ENCODE peak calls at places on chromosomes 16 and 17, in five cellular contexts. L is RWPE2, C is AG09309, J is heart right ventricle, X is brain microvascular endothelial cell. T is an unnamed sample.

GRCh38 chr17:78883533-78884131 is 19.4 kb downstream of the CEP295NL start:
- DNase-seq in L (peak), C (peak), J (peak), X (peak), T (peak)

GRCh38 chr16:77945126-77945525 is 77.2 kb upstream of the CLEC3A start:
- DNase-seq in L (no peak), C (peak), J (no peak), X (no peak), T (no peak)

GRCh38 chr16:17134586-17134985 is 336.2 kb downstream of the XYLT1 start:
- DNase-seq in L (no peak), C (no peak), J (no peak), X (no peak), T (no peak)

GRCh38 chr17:65556014-65556909 is 5.2 kb downstream of the AXIN2 start:
- DNase-seq in L (no peak), C (no peak), J (peak), X (peak), T (peak)

GRCh38 chr16:28932339-28933141 is 769 bp downstream of the CD19 start:
- DNase-seq in L (no peak), C (no peak), J (no peak), X (no peak), T (no peak)

GRCh38 chr16:69120096-69120664 is 12.2 kb downstream of the CHTF8 start:
- DNase-seq in L (no peak), C (no peak), J (no peak), X (no peak), T (no peak)

GRCh38 chr16:81810894-81811538 is 31.9 kb downstream of the PLCG2 start:
- DNase-seq in L (no peak), C (no peak), J (no peak), X (no peak), T (no peak)

GRCh38 chr16:1351582-1352362 is at the start of the genes GNPTG and TSR3:
- DNase-seq in L (no peak), C (peak), J (peak), X (peak), T (peak)

GRCh38 chr17:43791589-43791988 is 11.4 kb downstream of the CFAP97D1 start:
- DNase-seq in L (no peak), C (no peak), J (no peak), X (peak), T (no peak)

GRCh38 chr17:64984181-64984580 is 64.9 kb upstream of the LRRC37A3 start:
- DNase-seq in L (no peak), C (no peak), J (no peak), X (no peak), T (no peak)

GRCh38 chr17:21375757-21376584 is at the start of gene KCNJ12:
- DNase-seq in L (no peak), C (no peak), J (no peak), X (no peak), T (no peak)

GRCh38 chr17:4072487-4073157 is 70.2 kb downstream of the ZZEF1 start:
- DNase-seq in L (no peak), C (peak), J (no peak), X (peak), T (no peak)

GRCh38 chr16:69035375-69035774 is 70.1 kb upstream of the HAS3 start:
- DNase-seq in L (no peak), C (no peak), J (no peak), X (no peak), T (no peak)

GRCh38 chr16:50858376-50858775 is 116.5 kb downstream of the CYLD start:
- DNase-seq in L (no peak), C (no peak), J (no peak), X (no peak), T (no peak)

GRCh38 chr17:70168044-70168978 is 1.0 kb upstream of the KCNJ2 start:
- DNase-seq in L (no peak), C (peak), J (peak), X (peak), T (peak)

GRCh38 chr16:23406546-23407240 is 46.3 kb downstream of the COG7 start:
- DNase-seq in L (no peak), C (no peak), J (no peak), X (no peak), T (no peak)

GRCh38 chr17:28792877-28793666 is 49.3 kb downstream of the TRAF4 start:
- DNase-seq in L (no peak), C (no peak), J (no peak), X (no peak), T (no peak)

GRCh38 chr17:43663383-43663782 is 1.7 kb upstream of the MEOX1 start:
- DNase-seq in L (no peak), C (no peak), J (no peak), X (no peak), T (no peak)

GRCh38 chr17:76631821-76632565 is 11.6 kb downstream of the ST6GALNAC1 start:
- DNase-seq in L (no peak), C (no peak), J (no peak), X (no peak), T (no peak)

GRCh38 chr16:73864868-73865267 is 431.7 kb upstream of the PSMD7 start:
- DNase-seq in L (no peak), C (no peak), J (no peak), X (no peak), T (no peak)

GRCh38 chr17:75959839-75960511 is 19.0 kb downstream of the ACOX1 start:
- DNase-seq in L (no peak), C (no peak), J (no peak), X (no peak), T (no peak)

GRCh38 chr16:1909661-1910231 is 8.5 kb downstream of the HS3ST6 start:
- DNase-seq in L (no peak), C (no peak), J (no peak), X (no peak), T (no peak)

GRCh38 chr16:359067-359763 is 6.7 kb upstream of the AXIN1 start:
- DNase-seq in L (no peak), C (no peak), J (no peak), X (no peak), T (peak)

GRCh38 chr17:45123930-45124796 is 8.2 kb downstream of the PLCD3 start:
- DNase-seq in L (peak), C (no peak), J (peak), X (peak), T (no peak)

GRCh38 chr17:43591750-43592562 is 45.8 kb upstream of the ETV4 start:
- DNase-seq in L (no peak), C (no peak), J (peak), X (peak), T (no peak)

GRCh38 chr17:57121308-57122042 is 36.4 kb downstream of the AKAP1 start:
- DNase-seq in L (no peak), C (no peak), J (peak), X (peak), T (no peak)

GRCh38 chr17:4739122-4740024 is at the start of the genes CXCL16 and ZMYND15:
- DNase-seq in L (no peak), C (no peak), J (peak), X (peak), T (peak)

GRCh38 chr16:57635266-57636097 is 7.1 kb downstream of the ADGRG1 start:
- DNase-seq in L (no peak), C (no peak), J (no peak), X (no peak), T (peak)

GRCh38 chr16:68384293-68385255 is 63.7 kb downstream of the SMPD3 start:
- DNase-seq in L (no peak), C (no peak), J (no peak), X (no peak), T (peak)

GRCh38 chr16:81716478-81717210 is 62.4 kb upstream of the PLCG2 start:
- DNase-seq in L (no peak), C (no peak), J (no peak), X (no peak), T (no peak)

GRCh38 chr16:23101012-23101550 is 48.2 kb downstream of the USP31 start:
- DNase-seq in L (no peak), C (no peak), J (no peak), X (no peak), T (no peak)

GRCh38 chr16:85491798-85492616 is 121.1 kb upstream of the GSE1 start:
- DNase-seq in L (no peak), C (no peak), J (peak), X (no peak), T (peak)

GRCh38 chr17:22253007-22253406 is 560.7 kb downstream of the KCNJ18 start:
- DNase-seq in L (no peak), C (no peak), J (no peak), X (no peak), T (no peak)

GRCh38 chr17:40366861-40367518 is 2.5 kb upstream of the GJD3 start:
- DNase-seq in L (no peak), C (no peak), J (no peak), X (no peak), T (no peak)

GRCh38 chr16:4290236-4290830 is 17.5 kb upstream of the TFAP4 start:
- DNase-seq in L (no peak), C (no peak), J (no peak), X (peak), T (peak)
- TF ChIP-seq CTCF in L (peak), C (peak), J (no peak), X (peak), T (no peak)

GRCh38 chr17:58141505-58141904 is 6.7 kb upstream of the OR4D1 start:
- DNase-seq in L (no peak), C (no peak), J (no peak), X (no peak), T (no peak)

GRCh38 chr17:58136669-58137279 is 11.4 kb upstream of the OR4D1 start:
- DNase-seq in L (no peak), C (no peak), J (no peak), X (no peak), T (no peak)
- TF ChIP-seq CTCF in L (peak), C (peak), J (peak), X (peak), T (peak)

GRCh38 chr17:81927145-81927652 is 336 bp downstream of the MAFG start:
- DNase-seq in L (no peak), C (no peak), J (no peak), X (no peak), T (no peak)

GRCh38 chr17:81929253-81930141 is 2.0 kb upstream of the MAFG start:
- DNase-seq in L (no peak), C (no peak), J (no peak), X (no peak), T (peak)

GRCh38 chr17:81926451-81927144 is 937 bp downstream of the MAFG start:
- DNase-seq in L (no peak), C (peak), J (peak), X (peak), T (peak)

GRCh38 chr17:81928497-81929252 is 1.1 kb upstream of the MAFG start:
- DNase-seq in L (no peak), C (no peak), J (no peak), X (no peak), T (no peak)

DNA sequence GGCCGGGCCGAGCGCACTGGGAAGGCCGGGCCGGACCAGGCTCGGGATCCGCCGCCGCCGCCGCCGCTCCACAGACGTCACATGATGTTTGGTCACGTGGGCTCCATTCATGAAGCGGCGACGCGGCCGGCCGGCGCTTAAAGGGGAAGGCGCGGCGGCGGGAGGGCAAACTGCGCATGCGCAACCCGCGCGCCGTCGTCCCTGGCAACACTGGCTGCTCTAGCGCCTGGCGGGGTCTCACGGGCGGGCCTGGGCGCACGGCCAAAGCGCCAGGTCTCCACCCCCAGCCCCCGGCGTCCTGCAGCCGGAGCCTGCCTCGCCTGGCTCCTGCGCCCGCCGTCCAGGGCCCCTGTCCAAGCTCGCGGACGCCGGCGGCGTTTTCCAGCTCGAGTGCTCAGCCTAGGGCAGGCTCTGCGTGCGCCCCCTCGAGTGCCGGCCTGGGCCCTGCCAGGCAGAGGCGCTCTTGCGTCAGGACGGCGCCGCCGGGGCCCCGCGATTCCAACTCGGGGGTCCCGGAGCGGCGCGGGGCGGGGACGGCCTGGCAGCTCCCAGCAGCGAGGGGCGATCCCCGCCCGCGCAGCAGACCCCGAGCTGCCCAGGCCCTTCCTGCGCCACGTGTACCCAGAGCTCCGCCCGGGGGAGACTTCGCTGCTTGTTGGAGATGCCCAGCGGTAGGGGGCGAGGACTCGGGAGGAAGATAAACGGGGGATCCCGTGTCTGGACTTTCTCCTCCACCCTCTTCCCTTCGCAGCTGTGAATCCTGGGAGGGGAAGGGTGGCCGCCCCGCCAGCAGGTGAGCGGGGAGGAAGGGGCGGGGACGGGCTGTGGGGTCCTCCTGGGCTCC is at the start of gene MAFG:
- DNase-seq in L (no peak), C (peak), J (peak), X (peak), T (peak)
- TF ChIP-seq CTCF in L (peak), C (no peak), J (peak), X (peak), T (no peak)

GRCh38 chr16:54936979-54937672 is 6.5 kb downstream of the IRX5 start:
- DNase-seq in L (no peak), C (no peak), J (peak), X (no peak), T (no peak)
- TF ChIP-seq CTCF in L (peak), C (peak), J (peak), X (peak), T (peak)

GRCh38 chr17:7215652-7216139 is 3.9 kb downstream of the DLG4 start:
- DNase-seq in L (no peak), C (no peak), J (no peak), X (no peak), T (no peak)

GRCh38 chr17:7216242-7217112 is 3.2 kb downstream of the DLG4 start:
- DNase-seq in L (no peak), C (no peak), J (no peak), X (no peak), T (no peak)

GRCh38 chr17:7215136-7215638 is 4.4 kb downstream of the DLG4 start:
- DNase-seq in L (no peak), C (no peak), J (no peak), X (no peak), T (no peak)

GRCh38 chr17:7213895-7214299 is 5.7 kb downstream of the DLG4 start:
- DNase-seq in L (no peak), C (no peak), J (peak), X (peak), T (peak)

DNA sequence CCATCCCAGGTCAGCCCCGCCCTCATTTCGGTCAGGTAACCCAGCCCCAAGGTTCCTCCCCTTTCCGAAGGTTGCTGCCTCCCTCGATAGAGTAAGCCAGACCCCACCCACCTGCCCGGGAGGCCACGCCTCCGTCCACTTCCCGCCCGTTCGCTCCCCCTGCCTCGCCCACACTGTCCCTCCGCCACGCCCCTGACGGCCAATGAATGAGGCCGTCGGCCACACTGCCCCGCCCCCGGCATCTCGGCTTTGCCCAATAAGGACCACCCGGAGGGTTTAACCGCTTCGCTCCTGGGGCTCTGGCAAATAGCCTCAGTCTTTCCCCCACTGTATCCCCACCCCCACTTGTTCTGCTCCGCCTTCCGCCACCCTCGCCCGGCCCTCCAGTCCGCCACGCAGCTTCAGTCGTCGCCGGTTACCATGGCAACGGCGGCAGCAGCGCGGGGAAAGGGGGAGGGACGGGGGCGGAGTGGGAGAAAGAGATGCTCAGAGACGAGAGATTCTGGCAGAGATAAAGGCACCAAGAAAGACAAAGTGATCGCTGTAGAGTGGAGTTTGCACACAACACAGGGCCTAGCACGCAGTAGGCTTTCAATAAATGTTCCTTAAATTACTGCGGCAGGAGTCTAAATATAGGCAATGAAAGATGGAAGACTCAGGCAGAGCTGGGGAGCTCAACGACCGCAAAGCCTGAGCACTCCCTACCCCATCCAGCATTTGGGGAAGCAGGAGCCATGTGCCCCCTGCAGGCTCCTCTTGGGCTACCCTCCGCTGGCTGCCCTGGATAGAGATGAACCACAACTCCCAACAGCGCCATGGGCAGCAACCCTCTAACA is 5.1 kb downstream of the DLG4 start:
- DNase-seq in L (peak), C (peak), J (peak), X (peak), T (peak)
- TF ChIP-seq CTCF in L (peak), C (peak), J (peak), X (peak), T (peak)

DNA sequence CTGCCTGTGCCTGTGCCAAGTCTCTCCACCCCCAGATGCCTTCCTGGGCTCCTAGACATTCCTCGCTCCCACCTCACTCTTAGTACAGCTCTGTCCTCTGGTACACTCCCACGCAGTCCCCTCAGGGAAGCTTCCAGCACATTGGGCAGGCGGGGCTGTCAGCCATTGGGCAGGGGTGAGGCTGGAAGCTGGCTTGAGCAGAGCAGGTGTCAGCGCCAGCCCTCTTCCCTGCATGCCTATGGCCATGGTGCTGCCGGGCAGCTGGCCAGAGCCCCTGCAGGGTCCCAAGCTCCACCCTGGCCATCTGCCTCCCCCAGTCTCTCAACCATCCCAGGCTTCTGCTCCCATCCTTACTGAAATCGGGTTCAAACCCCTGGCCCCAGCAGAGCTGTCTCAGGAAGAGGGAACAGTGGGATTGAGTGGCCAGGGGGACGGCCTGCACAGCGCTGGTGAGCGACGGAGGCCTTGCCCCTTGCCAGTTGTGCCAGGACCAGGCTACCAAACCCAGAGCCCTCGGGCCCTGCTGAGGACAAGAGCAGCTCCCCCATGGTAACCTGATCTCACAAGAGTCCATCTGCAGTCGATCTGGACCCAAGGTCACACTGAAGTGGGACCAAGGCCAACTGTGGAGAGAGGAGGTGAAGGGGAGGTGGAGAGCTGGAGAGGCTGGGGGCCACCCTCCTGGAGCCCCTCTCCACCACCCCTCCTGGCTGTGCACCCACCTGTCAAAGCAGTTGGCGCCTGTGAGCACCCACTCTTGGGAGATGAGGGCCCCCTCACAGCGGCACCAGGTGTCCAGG is 2.4 kb upstream of the B9D1 start:
- DNase-seq in L (peak), C (no peak), J (no peak), X (no peak), T (no peak)
- TF ChIP-seq CTCF in L (no peak), C (no peak), J (no peak), X (no peak), T (no peak)

DNA sequence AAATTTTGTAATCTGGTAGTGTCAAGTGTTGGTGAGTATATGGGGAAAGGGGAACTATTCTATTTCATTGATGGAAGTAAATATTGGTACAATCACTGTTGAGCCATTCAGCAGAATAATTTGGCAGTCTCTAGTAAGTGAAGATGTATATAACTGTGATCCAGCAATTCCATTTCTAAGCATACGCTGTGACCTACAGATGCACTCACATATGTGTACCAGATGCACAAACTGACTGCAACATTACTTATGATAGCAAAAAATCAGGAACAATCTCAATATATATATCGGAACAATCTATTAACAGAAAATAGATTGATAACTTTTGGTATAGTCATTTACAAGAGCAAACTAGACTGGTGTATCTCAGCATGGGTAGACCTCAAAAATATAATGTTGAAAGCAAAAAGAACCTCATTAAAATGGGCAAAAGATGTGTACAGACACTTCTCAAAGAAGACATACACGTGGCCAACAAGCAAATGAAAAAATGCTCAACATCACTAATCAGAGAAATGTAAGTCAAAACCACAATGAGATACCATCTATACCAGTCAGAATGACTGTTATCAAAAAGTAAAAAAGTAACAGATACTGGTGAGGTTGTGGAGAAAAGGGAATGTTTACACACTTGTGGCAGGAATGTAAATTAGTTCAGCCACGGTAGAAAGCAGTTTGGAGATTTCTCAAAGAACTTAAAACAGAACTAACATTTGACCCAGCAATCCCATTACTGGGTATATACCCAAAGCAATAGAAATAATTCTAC is 20.8 kb downstream of the ADAP2 start:
- DNase-seq in L (no peak), C (no peak), J (no peak), X (no peak), T (no peak)
- TF ChIP-seq CTCF in L (no peak), C (no peak), J (no peak), X (no peak), T (no peak)

GRCh38 chr17:61574542-61575351 is 16.3 kb downstream of the NACA2 start:
- DNase-seq in L (no peak), C (no peak), J (no peak), X (peak), T (no peak)
- TF ChIP-seq CTCF in L (peak), C (peak), J (peak), X (peak), T (no peak)

T was measured in right lobe of liver.